ENCODE peak calls at places on chromosomes 13 and 19, in four cellular contexts. One of them, this sample, is unnamed.

GRCh38 chr19:10655457-10656312 is 1.5 kb downstream of the ILF3 start:
- DNase-seq in MM.1S: no peak
- DNase-seq in astrocyte: peak
- DNase-seq in mesenchymal stem cell: peak
- DNase-seq in this sample: peak

GRCh38 chr13:41622545-41623429 is 165.4 kb downstream of the RGCC start:
- DNase-seq in MM.1S: no peak
- DNase-seq in astrocyte: peak
- DNase-seq in mesenchymal stem cell: peak
- DNase-seq in this sample: no peak

GRCh38 chr13:85638265-85638664 is 161.0 kb downstream of the SLITRK6 start:
- DNase-seq in MM.1S: no peak
- DNase-seq in astrocyte: no peak
- DNase-seq in mesenchymal stem cell: no peak
- DNase-seq in this sample: no peak

GRCh38 chr19:17522988-17523872 is 11.8 kb downstream of the PGLS start:
- DNase-seq in MM.1S: peak
- DNase-seq in astrocyte: no peak
- DNase-seq in mesenchymal stem cell: no peak
- DNase-seq in this sample: peak

GRCh38 chr19:16509141-16510061 is 13.2 kb downstream of the C19orf44 start:
- DNase-seq in MM.1S: no peak
- DNase-seq in astrocyte: peak
- DNase-seq in mesenchymal stem cell: no peak
- DNase-seq in this sample: no peak

GRCh38 chr19:10936661-10937084 is 8.1 kb downstream of the TIMM29 start:
- DNase-seq in MM.1S: peak
- DNase-seq in astrocyte: peak
- DNase-seq in mesenchymal stem cell: peak
- DNase-seq in this sample: peak

GRCh38 chr19:15087182-15087581 is 5.2 kb downstream of the OR1I1 start:
- DNase-seq in MM.1S: no peak
- DNase-seq in astrocyte: no peak
- DNase-seq in mesenchymal stem cell: no peak
- DNase-seq in this sample: no peak

GRCh38 chr13:27765650-27766049 is 26.6 kb upstream of the GSX1 start:
- DNase-seq in MM.1S: no peak
- DNase-seq in astrocyte: no peak
- DNase-seq in mesenchymal stem cell: no peak
- DNase-seq in this sample: no peak

DNA sequence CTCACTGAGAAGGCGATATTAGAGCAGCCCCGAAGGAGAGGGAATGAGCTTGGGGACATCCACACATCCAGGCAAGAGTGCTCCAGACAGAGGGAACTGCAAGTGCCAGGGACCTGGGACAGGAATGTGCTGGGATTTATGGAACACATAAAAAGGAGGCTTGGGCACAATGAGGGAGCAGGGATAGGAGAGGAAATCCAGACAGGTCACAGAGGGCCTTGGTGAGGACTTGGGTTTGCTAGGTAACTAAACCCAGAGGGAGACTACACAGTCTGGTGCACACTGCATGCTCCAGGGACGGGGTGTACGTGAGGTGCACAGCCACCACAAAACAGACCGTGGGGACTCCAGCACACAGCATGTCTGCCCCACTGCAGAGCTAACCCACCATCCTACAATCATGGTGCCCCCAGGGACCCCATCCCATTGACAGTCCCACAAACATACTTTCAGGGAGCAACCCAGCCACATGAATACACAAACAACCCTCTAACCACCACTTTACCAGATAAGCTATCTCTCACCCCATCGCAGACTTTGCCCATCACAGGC is 5.6 kb upstream of the ZFP36 start:
- DNase-seq in MM.1S: no peak
- DNase-seq in astrocyte: no peak
- DNase-seq in mesenchymal stem cell: no peak
- DNase-seq in this sample: no peak
- H3K9ac ChIP-seq in MM.1S: peak
- H3K9ac ChIP-seq in astrocyte: peak
- H3K9ac ChIP-seq in mesenchymal stem cell: peak
- H3K9ac ChIP-seq in this sample: peak

DNA sequence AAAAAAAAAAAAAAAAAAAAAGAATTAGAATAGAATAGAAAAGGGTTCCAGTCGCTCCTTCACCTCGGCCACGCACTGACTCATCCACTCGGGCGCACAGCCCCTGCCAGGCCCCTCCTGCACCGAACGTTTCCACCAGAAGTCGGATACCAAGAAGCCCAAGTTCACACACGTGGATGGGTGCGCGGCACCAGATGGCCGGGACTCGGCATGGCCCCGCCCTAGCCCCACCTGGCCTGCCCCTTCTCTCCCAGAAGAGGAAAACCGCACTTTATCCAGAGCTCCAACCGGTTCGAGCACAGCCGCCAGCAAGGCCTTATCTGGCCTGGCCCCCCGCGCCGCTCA is 5.9 kb downstream of the PRR36 start:
- DNase-seq in MM.1S: no peak
- DNase-seq in astrocyte: no peak
- DNase-seq in mesenchymal stem cell: peak
- DNase-seq in this sample: no peak
- H3K9ac ChIP-seq in MM.1S: peak
- H3K9ac ChIP-seq in astrocyte: no peak
- H3K9ac ChIP-seq in mesenchymal stem cell: no peak
- H3K9ac ChIP-seq in this sample: peak

DNA sequence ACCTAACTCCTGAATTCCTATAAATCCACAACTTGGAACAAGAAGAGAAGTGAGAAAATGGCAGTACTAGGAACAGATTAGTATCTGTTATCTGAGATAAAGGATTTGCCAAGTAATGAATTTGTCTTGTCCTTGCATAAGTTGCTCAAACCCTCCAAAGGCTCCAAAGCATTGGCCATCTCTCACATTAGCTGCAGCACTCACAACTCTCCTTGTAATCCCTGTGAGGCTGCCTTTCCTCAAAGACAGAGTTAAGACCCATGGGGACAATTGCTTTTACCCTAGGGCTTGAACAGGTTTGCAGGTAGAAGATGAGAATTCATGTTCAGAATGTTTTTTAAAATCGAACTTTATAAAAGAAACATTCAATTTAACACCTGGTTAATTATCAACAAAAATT is 1702.2 kb downstream of the EFNB2 start:
- DNase-seq in MM.1S: no peak
- DNase-seq in astrocyte: no peak
- DNase-seq in mesenchymal stem cell: no peak
- DNase-seq in this sample: no peak
- H3K9ac ChIP-seq in MM.1S: no peak
- H3K9ac ChIP-seq in astrocyte: no peak
- H3K9ac ChIP-seq in mesenchymal stem cell: no peak
- H3K9ac ChIP-seq in this sample: no peak

DNA sequence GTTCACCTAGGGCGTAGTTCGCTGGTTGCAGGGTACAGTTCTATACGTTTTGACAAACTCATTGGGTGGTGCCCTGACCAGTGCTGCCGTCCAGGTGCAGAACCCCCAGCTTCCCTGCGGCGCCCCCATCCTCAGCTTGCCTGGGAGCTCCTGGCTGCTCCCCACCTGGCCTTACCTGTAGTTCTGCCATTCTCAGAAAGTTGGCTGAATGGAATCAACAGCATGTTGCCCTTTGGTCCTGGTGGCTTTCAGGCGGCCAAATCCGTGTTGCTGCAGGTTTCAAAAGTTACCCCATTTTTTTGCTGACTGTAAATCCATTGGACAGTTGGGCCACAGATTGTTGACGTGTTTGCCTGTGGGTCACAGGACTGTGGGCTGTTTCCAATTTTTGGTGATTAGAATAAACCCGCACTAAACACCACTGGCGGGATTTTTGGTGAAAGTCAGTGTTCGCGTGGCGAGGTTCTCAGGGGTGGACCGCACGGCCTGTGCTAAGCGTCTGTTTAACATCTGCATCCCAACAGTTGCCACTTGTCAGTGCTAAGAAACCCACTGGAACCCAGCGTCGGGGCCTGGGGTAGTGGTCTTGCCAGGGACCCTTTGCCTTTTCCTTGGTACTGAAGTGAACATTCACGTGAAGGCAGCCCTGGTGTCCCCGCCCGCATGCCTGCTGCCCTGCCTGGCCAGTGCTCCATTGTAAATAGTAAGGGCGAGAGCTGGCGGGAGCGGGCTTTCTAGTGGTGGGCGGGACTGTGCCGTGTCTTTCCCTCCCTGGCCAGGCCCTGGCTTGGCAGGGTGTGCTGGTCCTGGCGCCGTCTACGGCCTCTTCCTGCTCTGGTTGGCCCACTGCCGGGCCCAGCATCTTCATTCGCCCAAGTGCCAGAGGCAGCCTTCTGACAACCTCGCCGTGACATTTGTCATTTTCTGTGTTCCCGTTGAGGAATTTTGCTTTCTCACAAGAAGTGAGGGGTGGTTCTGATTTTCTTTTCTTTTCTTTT is 3.3 kb downstream of the DOT1L start:
- DNase-seq in MM.1S: no peak
- DNase-seq in astrocyte: peak
- DNase-seq in mesenchymal stem cell: no peak
- DNase-seq in this sample: peak
- H3K9ac ChIP-seq in MM.1S: no peak
- H3K9ac ChIP-seq in astrocyte: peak
- H3K9ac ChIP-seq in mesenchymal stem cell: peak
- H3K9ac ChIP-seq in this sample: no peak

This sample was measured in colonic mucosa.